ENCODE peak calls at places on chromosomes 1 and 21, in five cellular contexts. One of them, this sample, is unnamed.

GRCh38 chr21:42427809-42428419 is 24.2 kb downstream of the UBASH3A start:
- DNase-seq in hepatocyte: no peak
- DNase-seq in neural progenitor cell: no peak
- DNase-seq in OCI-LY7: no peak
- DNase-seq in GM23248: no peak
- DNase-seq in this sample: no peak

GRCh38 chr1:113930499-113931161 is 1.5 kb downstream of the HIPK1 start:
- DNase-seq in hepatocyte: peak
- DNase-seq in neural progenitor cell: peak
- DNase-seq in OCI-LY7: peak
- DNase-seq in GM23248: peak
- DNase-seq in this sample: peak

GRCh38 chr1:20584890-20585289 is 4.0 kb upstream of the CDA start:
- DNase-seq in hepatocyte: no peak
- DNase-seq in neural progenitor cell: no peak
- DNase-seq in OCI-LY7: no peak
- DNase-seq in GM23248: no peak
- DNase-seq in this sample: peak

GRCh38 chr1:110055493-110056283 is 14.8 kb downstream of the ALX3 start:
- DNase-seq in hepatocyte: no peak
- DNase-seq in neural progenitor cell: no peak
- DNase-seq in OCI-LY7: no peak
- DNase-seq in GM23248: peak
- DNase-seq in this sample: no peak

GRCh38 chr1:183954496-183954895 is 83.0 kb downstream of the COLGALT2 start:
- DNase-seq in hepatocyte: no peak
- DNase-seq in neural progenitor cell: no peak
- DNase-seq in OCI-LY7: no peak
- DNase-seq in GM23248: no peak
- DNase-seq in this sample: no peak

GRCh38 chr1:225882699-225883615 is 777 bp upstream of the TMEM63A start:
- DNase-seq in hepatocyte: peak
- DNase-seq in neural progenitor cell: peak
- DNase-seq in OCI-LY7: no peak
- DNase-seq in GM23248: peak
- DNase-seq in this sample: peak

GRCh38 chr1:41435570-41436178 is 48.8 kb downstream of the EDN2 start:
- DNase-seq in hepatocyte: peak
- DNase-seq in neural progenitor cell: peak
- DNase-seq in OCI-LY7: no peak
- DNase-seq in GM23248: no peak
- DNase-seq in this sample: peak

GRCh38 chr1:89354210-89354609 is 9.6 kb upstream of the GBP6 start:
- DNase-seq in hepatocyte: no peak
- DNase-seq in neural progenitor cell: no peak
- DNase-seq in OCI-LY7: no peak
- DNase-seq in GM23248: no peak
- DNase-seq in this sample: no peak

GRCh38 chr1:49036700-49037099 is 260.0 kb upstream of the BEND5 start:
- DNase-seq in hepatocyte: no peak
- DNase-seq in neural progenitor cell: no peak
- DNase-seq in OCI-LY7: no peak
- DNase-seq in GM23248: no peak
- DNase-seq in this sample: peak

GRCh38 chr1:19156676-19157075 is 53.4 kb downstream of the UBR4 start:
- DNase-seq in hepatocyte: no peak
- DNase-seq in neural progenitor cell: no peak
- DNase-seq in OCI-LY7: no peak
- DNase-seq in GM23248: peak
- DNase-seq in this sample: no peak

GRCh38 chr1:211939876-211940468 is 95.4 kb downstream of the INTS7 start:
- DNase-seq in hepatocyte: no peak
- DNase-seq in neural progenitor cell: no peak
- DNase-seq in OCI-LY7: peak
- DNase-seq in GM23248: no peak
- DNase-seq in this sample: no peak

GRCh38 chr1:18932387-18932786 is 24.1 kb downstream of the IFFO2 start:
- DNase-seq in hepatocyte: no peak
- DNase-seq in neural progenitor cell: no peak
- DNase-seq in OCI-LY7: no peak
- DNase-seq in GM23248: peak
- DNase-seq in this sample: no peak

GRCh38 chr1:168007691-168008090 is 70.8 kb upstream of the MPC2 start:
- DNase-seq in hepatocyte: no peak
- DNase-seq in neural progenitor cell: no peak
- DNase-seq in OCI-LY7: no peak
- DNase-seq in GM23248: no peak
- DNase-seq in this sample: no peak

GRCh38 chr1:8423134-8423701 is 105.3 kb downstream of the SLC45A1 start:
- DNase-seq in hepatocyte: peak
- DNase-seq in neural progenitor cell: peak
- DNase-seq in OCI-LY7: peak
- DNase-seq in GM23248: peak
- DNase-seq in this sample: peak

GRCh38 chr1:89712420-89712819 is 79.5 kb downstream of the LRRC8C start:
- DNase-seq in hepatocyte: no peak
- DNase-seq in neural progenitor cell: no peak
- DNase-seq in OCI-LY7: no peak
- DNase-seq in GM23248: no peak
- DNase-seq in this sample: no peak

GRCh38 chr1:33713058-33713877 is 150.6 kb upstream of the HMGB4 start:
- DNase-seq in hepatocyte: no peak
- DNase-seq in neural progenitor cell: no peak
- DNase-seq in OCI-LY7: no peak
- DNase-seq in GM23248: no peak
- DNase-seq in this sample: no peak

GRCh38 chr1:91777196-91777595 is 108.8 kb downstream of the TGFBR3 start:
- DNase-seq in hepatocyte: no peak
- DNase-seq in neural progenitor cell: no peak
- DNase-seq in OCI-LY7: no peak
- DNase-seq in GM23248: no peak
- DNase-seq in this sample: no peak

GRCh38 chr1:84946631-84947030 is 50.3 kb downstream of the MCOLN2 start:
- DNase-seq in hepatocyte: no peak
- DNase-seq in neural progenitor cell: no peak
- DNase-seq in OCI-LY7: no peak
- DNase-seq in GM23248: peak
- DNase-seq in this sample: no peak

GRCh38 chr1:209504571-209504970 is 78.9 kb upstream of the CAMK1G start:
- DNase-seq in hepatocyte: no peak
- DNase-seq in neural progenitor cell: no peak
- DNase-seq in OCI-LY7: no peak
- DNase-seq in GM23248: no peak
- DNase-seq in this sample: no peak

GRCh38 chr1:196376648-196377295 is 231.5 kb downstream of the KCNT2 start:
- DNase-seq in hepatocyte: no peak
- DNase-seq in neural progenitor cell: no peak
- DNase-seq in OCI-LY7: no peak
- DNase-seq in GM23248: no peak
- DNase-seq in this sample: no peak

GRCh38 chr1:232127190-232127589 is 500.6 kb downstream of the DISC1 start:
- DNase-seq in hepatocyte: peak
- DNase-seq in neural progenitor cell: no peak
- DNase-seq in OCI-LY7: no peak
- DNase-seq in GM23248: peak
- DNase-seq in this sample: no peak

GRCh38 chr1:161072751-161073449 is 3.2 kb upstream of the ARHGAP30 start:
- DNase-seq in hepatocyte: no peak
- DNase-seq in neural progenitor cell: no peak
- DNase-seq in OCI-LY7: no peak
- DNase-seq in GM23248: no peak
- DNase-seq in this sample: no peak

GRCh38 chr1:40980453-40981121 is 1.1 kb downstream of the CTPS1 start:
- DNase-seq in hepatocyte: peak
- DNase-seq in neural progenitor cell: peak
- DNase-seq in OCI-LY7: peak
- DNase-seq in GM23248: peak
- DNase-seq in this sample: peak

GRCh38 chr1:24203404-24203803 is 16.3 kb upstream of the IFNLR1 start:
- DNase-seq in hepatocyte: no peak
- DNase-seq in neural progenitor cell: no peak
- DNase-seq in OCI-LY7: peak
- DNase-seq in GM23248: no peak
- DNase-seq in this sample: no peak

GRCh38 chr1:76040327-76040868 is 34.1 kb upstream of the ST6GALNAC3 start:
- DNase-seq in hepatocyte: peak
- DNase-seq in neural progenitor cell: peak
- DNase-seq in OCI-LY7: no peak
- DNase-seq in GM23248: no peak
- DNase-seq in this sample: peak

GRCh38 chr1:208207388-208208131 is 36.6 kb downstream of the PLXNA2 start:
- DNase-seq in hepatocyte: peak
- DNase-seq in neural progenitor cell: no peak
- DNase-seq in OCI-LY7: no peak
- DNase-seq in GM23248: peak
- DNase-seq in this sample: peak

GRCh38 chr1:6348511-6349191 is 44.9 kb downstream of the ACOT7 start:
- DNase-seq in hepatocyte: no peak
- DNase-seq in neural progenitor cell: peak
- DNase-seq in OCI-LY7: no peak
- DNase-seq in GM23248: no peak
- DNase-seq in this sample: no peak

GRCh38 chr1:153679337-153680119 is 1.0 kb downstream of the NPR1 start:
- DNase-seq in hepatocyte: peak
- DNase-seq in neural progenitor cell: peak
- DNase-seq in OCI-LY7: no peak
- DNase-seq in GM23248: peak
- DNase-seq in this sample: peak

GRCh38 chr21:42261832-42262200 is 42.9 kb downstream of the ABCG1 start:
- DNase-seq in hepatocyte: no peak
- DNase-seq in neural progenitor cell: no peak
- DNase-seq in OCI-LY7: no peak
- DNase-seq in GM23248: no peak
- DNase-seq in this sample: no peak

GRCh38 chr1:78275456-78275855 is 215.3 kb upstream of the PTGFR start:
- DNase-seq in hepatocyte: no peak
- DNase-seq in neural progenitor cell: no peak
- DNase-seq in OCI-LY7: no peak
- DNase-seq in GM23248: no peak
- DNase-seq in this sample: peak

GRCh38 chr1:8825985-8826481 is 8.6 kb upstream of the RERE start:
- DNase-seq in hepatocyte: no peak
- DNase-seq in neural progenitor cell: no peak
- DNase-seq in OCI-LY7: no peak
- DNase-seq in GM23248: peak
- DNase-seq in this sample: no peak

GRCh38 chr1:1439550-1440261 is 4.2 kb downstream of the VWA1 start:
- DNase-seq in hepatocyte: no peak
- DNase-seq in neural progenitor cell: no peak
- DNase-seq in OCI-LY7: no peak
- DNase-seq in GM23248: no peak
- DNase-seq in this sample: peak

GRCh38 chr1:1437033-1437903 is 1.8 kb downstream of the VWA1 start:
- DNase-seq in hepatocyte: no peak
- DNase-seq in neural progenitor cell: no peak
- DNase-seq in OCI-LY7: no peak
- DNase-seq in GM23248: no peak
- DNase-seq in this sample: no peak

GRCh38 chr1:1440262-1440772 is 4.8 kb downstream of the VWA1 start:
- DNase-seq in hepatocyte: no peak
- DNase-seq in neural progenitor cell: no peak
- DNase-seq in OCI-LY7: no peak
- DNase-seq in GM23248: no peak
- DNase-seq in this sample: no peak

GRCh38 chr1:1437904-1438376 is 2.5 kb downstream of the VWA1 start:
- DNase-seq in hepatocyte: peak
- DNase-seq in neural progenitor cell: no peak
- DNase-seq in OCI-LY7: no peak
- DNase-seq in GM23248: peak
- DNase-seq in this sample: no peak

GRCh38 chr1:1438531-1439381 is 3.3 kb downstream of the VWA1 start:
- DNase-seq in hepatocyte: no peak
- DNase-seq in neural progenitor cell: no peak
- DNase-seq in OCI-LY7: no peak
- DNase-seq in GM23248: no peak
- DNase-seq in this sample: no peak
- TF ChIP-seq EZH2phosphoT487 in hepatocyte: no peak
- TF ChIP-seq EZH2phosphoT487 in neural progenitor cell: no peak
- TF ChIP-seq EZH2phosphoT487 in OCI-LY7: no peak
- TF ChIP-seq EZH2phosphoT487 in GM23248: no peak
- TF ChIP-seq EZH2phosphoT487 in this sample: no peak

GRCh38 chr1:55323760-55324159 is 108.6 kb upstream of the USP24 start:
- DNase-seq in hepatocyte: no peak
- DNase-seq in neural progenitor cell: no peak
- DNase-seq in OCI-LY7: no peak
- DNase-seq in GM23248: no peak
- DNase-seq in this sample: peak
- H3K4me3 ChIP-seq in hepatocyte: no peak
- H3K4me3 ChIP-seq in neural progenitor cell: no peak
- H3K4me3 ChIP-seq in OCI-LY7: no peak
- H3K4me3 ChIP-seq in GM23248: no peak
- H3K4me3 ChIP-seq in this sample: no peak

GRCh38 chr1:108125312-108126138 is 74.6 kb downstream of the SLC25A24 start:
- DNase-seq in hepatocyte: peak
- DNase-seq in neural progenitor cell: peak
- DNase-seq in OCI-LY7: peak
- DNase-seq in GM23248: peak
- DNase-seq in this sample: peak

GRCh38 chr1:108130812-108131211 is 69.3 kb downstream of the SLC25A24 start:
- DNase-seq in hepatocyte: no peak
- DNase-seq in neural progenitor cell: no peak
- DNase-seq in OCI-LY7: no peak
- DNase-seq in GM23248: no peak
- DNase-seq in this sample: peak

GRCh38 chr1:108124023-108124422 is 76.1 kb downstream of the SLC25A24 start:
- DNase-seq in hepatocyte: no peak
- DNase-seq in neural progenitor cell: no peak
- DNase-seq in OCI-LY7: no peak
- DNase-seq in GM23248: no peak
- DNase-seq in this sample: no peak

GRCh38 chr1:108124622-108125311 is 75.4 kb downstream of the SLC25A24 start:
- DNase-seq in hepatocyte: no peak
- DNase-seq in neural progenitor cell: no peak
- DNase-seq in OCI-LY7: no peak
- DNase-seq in GM23248: no peak
- DNase-seq in this sample: peak

DNA sequence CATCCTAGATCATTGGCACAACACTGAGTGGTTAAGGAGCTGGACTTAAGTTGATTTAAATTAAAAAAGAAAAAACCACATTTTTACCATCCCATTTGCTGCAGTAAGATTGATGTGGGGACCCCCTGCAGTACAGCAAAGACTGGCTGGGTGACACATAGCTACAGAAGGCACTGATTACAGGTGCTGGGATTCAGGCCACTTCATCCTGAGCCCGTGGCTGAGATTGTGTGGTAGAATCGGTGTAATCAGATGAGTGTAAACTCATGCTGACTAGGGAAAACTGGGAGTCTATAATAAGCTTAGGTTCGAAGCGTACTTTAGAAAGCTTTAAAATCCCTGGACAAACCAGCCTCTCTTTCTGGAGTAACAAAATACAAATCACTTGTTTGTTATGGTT is 70.1 kb downstream of the SLC25A24 start:
- DNase-seq in hepatocyte: no peak
- DNase-seq in neural progenitor cell: no peak
- DNase-seq in OCI-LY7: no peak
- DNase-seq in GM23248: no peak
- DNase-seq in this sample: no peak
- TF ChIP-seq EZH2phosphoT487 in hepatocyte: no peak
- TF ChIP-seq EZH2phosphoT487 in neural progenitor cell: no peak
- TF ChIP-seq EZH2phosphoT487 in OCI-LY7: no peak
- TF ChIP-seq EZH2phosphoT487 in GM23248: no peak
- TF ChIP-seq EZH2phosphoT487 in this sample: no peak

GRCh38 chr1:10473145-10473765 is 926 bp upstream of the DFFA start:
- DNase-seq in hepatocyte: no peak
- DNase-seq in neural progenitor cell: no peak
- DNase-seq in OCI-LY7: peak
- DNase-seq in GM23248: no peak
- DNase-seq in this sample: no peak
- H3K4me3 ChIP-seq in hepatocyte: no peak
- H3K4me3 ChIP-seq in neural progenitor cell: no peak
- H3K4me3 ChIP-seq in OCI-LY7: peak
- H3K4me3 ChIP-seq in GM23248: peak
- H3K4me3 ChIP-seq in this sample: peak